ENCODE peak calls at places on chromosomes 13 and 19, in six cellular contexts. B is H1, X is transverse colon, I is ovary, V is A549, J is SK-N-SH. M is an unnamed sample.

GRCh38 chr13:112957295-112957677 is 11.7 kb upstream of the MCF2L start:
- DNase-seq in B (no peak), V (no peak), X (no peak), J (no peak), I (no peak), M (no peak)

GRCh38 chr19:55257461-55258411 is 1.1 kb downstream of the PPP6R1 start:
- DNase-seq in J (peak), X (no peak), V (no peak), I (no peak), B (no peak), M (peak)

GRCh38 chr13:102089177-102089576 is 312.7 kb downstream of the FGF14 start:
- DNase-seq in V (no peak), X (no peak), B (no peak), J (no peak), I (no peak), M (no peak)

GRCh38 chr13:31639443-31640163 is 99.7 kb upstream of the RXFP2 start:
- DNase-seq in X (no peak), J (no peak), V (no peak), B (no peak), I (no peak), M (no peak)

GRCh38 chr13:94708031-94708571 is 4.2 kb downstream of the SOX21 start:
- DNase-seq in J (peak), V (no peak), I (no peak), B (no peak), X (no peak), M (no peak)

GRCh38 chr13:59270327-59270726 is 893.4 kb downstream of the DIAPH3 start:
- DNase-seq in I (no peak), X (no peak), J (no peak), B (no peak), V (no peak), M (no peak)

GRCh38 chr19:33390120-33390907 is 16.8 kb downstream of the CEBPG start:
- DNase-seq in X (peak), J (peak), I (peak), V (no peak), B (no peak), M (peak)

GRCh38 chr13:80469105-80469840 is 128.3 kb upstream of the SPRY2 start:
- DNase-seq in V (no peak), I (no peak), J (no peak), X (no peak), B (no peak), M (no peak)

GRCh38 chr19:14507704-14508246 is 10.4 kb downstream of the DNAJB1 start:
- DNase-seq in J (no peak), V (peak), I (no peak), X (no peak), B (no peak), M (no peak)

GRCh38 chr19:10155834-10156233 is 36.1 kb upstream of the EIF3G start:
- DNase-seq in V (no peak), X (no peak), J (no peak), B (no peak), I (no peak), M (no peak)

GRCh38 chr19:48196321-48196761 is 25.9 kb downstream of the ZSWIM9 start:
- DNase-seq in V (no peak), J (peak), X (no peak), I (no peak), B (no peak), M (no peak)

GRCh38 chr19:42368360-42368759 is 21.7 kb downstream of the CNFN start:
- DNase-seq in J (no peak), X (no peak), V (no peak), B (no peak), I (no peak), M (no peak)

GRCh38 chr19:50793558-50794065 is 3.4 kb downstream of the ACP4 start:
- DNase-seq in I (no peak), X (no peak), B (no peak), V (no peak), J (peak), M (no peak)

GRCh38 chr19:50792246-50792851 is 2.1 kb downstream of the ACP4 start:
- DNase-seq in B (no peak), I (no peak), X (no peak), J (no peak), V (no peak), M (no peak)

GRCh38 chr19:50791594-50792245 is 1.5 kb downstream of the ACP4 start:
- DNase-seq in J (peak), I (no peak), X (no peak), V (no peak), B (no peak), M (no peak)

GRCh38 chr19:50794074-50794777 is 4.0 kb downstream of the ACP4 start:
- DNase-seq in J (peak), X (peak), B (no peak), I (no peak), V (peak), M (no peak)

GRCh38 chr19:50792852-50793250 is 2.6 kb downstream of the ACP4 start:
- DNase-seq in V (no peak), J (peak), I (no peak), X (no peak), B (no peak), M (no peak)
- TF ChIP-seq CTCF in V (no peak), J (no peak), I (no peak), X (no peak), B (no peak), M (no peak)

GRCh38 chr19:6530385-6531162 is at the start of gene TNFSF9:
- DNase-seq in V (peak), J (peak), I (peak), X (peak), B (no peak), M (peak)
- TF ChIP-seq EP300 in V (no peak), J (no peak), I (no peak), X (no peak), B (no peak), M (no peak)

GRCh38 chr19:23762548-23762883 is 3.8 kb upstream of the ZNF681 start:
- DNase-seq in I (no peak), B (no peak), X (no peak), J (no peak), V (no peak), M (no peak)

GRCh38 chr19:23762884-23763711 is 4.4 kb upstream of the ZNF681 start:
- DNase-seq in V (no peak), I (peak), J (peak), B (peak), X (peak), M (peak)

DNA sequence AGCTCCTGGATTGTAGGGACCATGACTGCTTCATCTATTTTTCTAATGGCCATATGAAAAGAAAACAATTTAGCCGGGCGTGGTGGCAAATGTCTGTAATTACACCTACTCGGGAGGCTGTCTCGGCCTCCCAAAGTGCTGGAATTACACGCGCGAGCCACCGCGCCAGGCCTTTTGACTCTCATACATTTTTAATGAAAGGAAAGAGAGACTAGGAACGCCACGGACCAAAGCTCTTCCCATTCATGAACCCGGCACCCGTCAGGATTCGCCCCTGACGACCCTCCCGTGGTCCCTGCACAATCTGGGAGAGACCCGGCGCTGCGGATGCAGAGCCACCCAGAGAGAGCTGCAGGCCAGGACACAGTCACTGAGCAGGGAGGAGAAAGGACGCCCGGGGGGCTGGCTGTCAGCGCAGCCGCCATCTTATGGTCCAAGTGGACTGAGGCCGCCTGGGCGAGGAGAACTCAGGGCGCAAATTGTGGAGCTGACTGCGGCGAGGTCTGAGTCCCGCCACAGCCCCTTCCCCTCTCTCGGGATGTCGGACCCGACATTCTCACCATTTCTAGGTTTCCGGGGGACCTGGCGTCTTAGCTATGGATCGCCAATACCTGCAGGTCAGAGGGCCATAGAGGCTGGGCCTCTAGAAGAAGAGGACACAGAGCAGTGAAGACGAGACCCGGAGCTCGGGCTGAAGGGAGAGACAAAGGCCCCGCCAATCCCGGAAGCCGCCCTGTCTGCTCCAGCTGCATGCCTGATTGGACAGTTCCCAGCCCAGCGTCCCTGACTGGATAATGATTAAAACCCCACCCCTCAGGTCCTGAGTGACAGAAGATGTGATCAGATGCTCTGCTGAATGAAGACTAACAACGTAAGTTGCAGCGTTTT is at the start of gene ZNF681:
- DNase-seq in I (peak), V (peak), J (peak), X (peak), B (peak), M (peak)
- TF ChIP-seq CTCF in I (no peak), V (no peak), J (no peak), X (peak), B (no peak), M (no peak)

DNA sequence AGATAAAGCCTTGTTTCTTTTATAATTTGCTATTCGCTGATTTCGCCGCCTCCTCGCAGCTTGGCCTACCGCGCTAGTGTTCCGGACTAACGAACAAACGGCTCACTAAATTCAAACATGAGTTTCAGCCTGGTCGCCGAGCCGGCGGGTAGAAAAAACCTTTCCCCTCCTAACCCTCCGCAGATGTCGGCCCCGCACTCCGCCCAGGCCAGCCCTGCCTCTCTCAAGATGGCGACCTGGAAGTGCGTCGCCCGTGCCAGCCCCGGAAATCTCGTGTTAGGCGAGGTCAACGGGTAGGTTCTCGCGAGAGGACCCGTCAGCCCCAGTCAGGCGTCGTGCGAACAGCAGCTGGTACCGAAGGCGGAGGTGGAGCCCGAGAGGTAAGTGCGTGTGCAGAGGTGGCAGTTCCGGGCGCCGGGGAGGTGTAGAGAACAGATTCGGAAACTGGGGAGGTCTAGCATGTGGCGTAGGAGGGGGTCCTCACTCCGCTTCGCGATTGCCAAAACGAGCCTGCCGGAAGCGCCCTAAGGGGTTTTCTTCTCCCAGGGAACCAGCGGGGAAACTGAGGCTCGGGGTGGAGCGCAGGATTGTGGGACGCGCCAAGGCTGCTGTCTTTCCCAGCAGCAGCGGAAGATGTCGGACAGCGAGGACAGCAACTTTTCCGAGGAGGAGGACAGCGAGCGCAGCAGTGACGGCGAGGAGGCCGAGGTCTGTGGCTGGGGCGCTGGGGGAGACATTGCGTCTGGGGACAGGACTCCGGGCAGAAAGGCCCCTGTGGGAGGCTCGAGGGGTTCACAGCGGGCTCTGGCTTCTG is at the start of gene SUPT5H:
- DNase-seq in B (peak), I (peak), J (peak), V (peak), X (peak), M (peak)
- TF ChIP-seq EP300 in B (no peak), I (no peak), J (no peak), V (no peak), X (no peak), M (no peak)

GRCh38 chr13:45717324-45717723 is 15.2 kb downstream of the CBY2 start:
- DNase-seq in B (no peak), X (no peak), V (no peak), I (no peak), J (no peak), M (no peak)

GRCh38 chr13:45715351-45715750 is 13.2 kb downstream of the CBY2 start:
- DNase-seq in V (no peak), I (no peak), J (no peak), X (no peak), B (no peak), M (no peak)

GRCh38 chr13:45718992-45719391 is 16.9 kb downstream of the CBY2 start:
- DNase-seq in J (no peak), B (no peak), V (no peak), I (no peak), X (no peak), M (no peak)

GRCh38 chr13:45721203-45721731 is 19.1 kb downstream of the CBY2 start:
- DNase-seq in J (no peak), I (no peak), X (no peak), B (no peak), V (no peak), M (no peak)

DNA sequence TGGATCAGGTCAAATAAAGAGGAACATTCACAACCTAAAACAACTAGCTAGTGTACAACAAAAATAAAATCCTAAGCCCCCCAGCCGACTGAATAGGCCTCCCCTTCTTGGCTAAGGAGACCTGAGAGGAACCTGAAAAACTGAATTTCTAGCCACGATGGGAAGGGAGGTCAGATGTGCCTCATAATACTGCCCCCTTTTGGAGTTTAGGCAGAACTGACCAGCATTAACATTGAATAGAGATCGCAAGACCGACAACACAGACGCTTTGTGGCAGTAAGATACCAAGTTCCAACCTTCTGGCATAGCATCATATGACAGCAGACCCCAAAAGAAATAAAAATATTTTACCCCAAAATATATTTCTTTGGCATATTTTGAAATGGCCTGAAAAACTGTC is 15.9 kb downstream of the CBY2 start:
- DNase-seq in I (no peak), X (no peak), J (peak), V (peak), B (no peak), M (no peak)
- TF ChIP-seq CTCF in I (no peak), X (no peak), J (peak), V (peak), B (peak), M (peak)

DNA sequence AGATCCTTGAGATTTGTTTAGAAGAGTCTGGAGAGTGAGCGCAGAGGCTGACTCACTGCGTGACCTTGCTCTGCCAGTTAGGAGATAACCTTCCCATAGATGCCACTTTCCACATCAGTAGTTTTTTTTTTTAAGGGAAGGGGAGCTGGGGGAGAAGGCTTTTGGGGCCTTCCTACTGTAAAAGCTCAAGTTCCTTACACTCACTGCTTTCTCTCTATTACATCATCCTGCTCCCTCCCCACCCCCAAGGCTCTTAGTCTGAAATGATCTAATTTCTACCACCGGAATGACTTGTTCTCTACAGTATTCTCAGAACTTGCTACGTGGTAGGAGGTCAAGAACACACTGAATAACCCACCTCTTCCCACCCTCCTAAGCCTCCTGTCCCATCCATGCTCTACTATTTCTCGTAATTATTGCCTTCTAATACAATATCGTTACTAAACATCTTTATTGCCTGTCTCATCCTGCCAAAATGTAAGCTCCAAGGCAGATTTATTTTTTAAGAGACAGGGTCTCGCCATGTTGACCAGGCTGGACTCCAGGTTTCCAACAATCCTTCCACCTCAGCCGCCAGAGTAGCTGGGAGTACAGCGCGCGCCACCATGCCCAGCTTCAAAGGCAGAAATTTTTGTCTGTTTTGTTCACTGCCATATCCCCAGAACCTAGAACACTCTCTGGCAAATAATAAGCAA is 1.2 kb downstream of the LONP1 start:
- DNase-seq in I (no peak), J (no peak), X (no peak), V (peak), B (no peak), M (no peak)
- TF ChIP-seq EP300 in I (no peak), J (no peak), X (no peak), V (no peak), B (no peak), M (no peak)

GRCh38 chr19:4580021-4580901 is 20.8 kb upstream of the SEMA6B start:
- DNase-seq in I (no peak), B (no peak), J (peak), X (no peak), V (no peak), M (no peak)
- TF ChIP-seq CTCF in I (no peak), B (peak), J (peak), X (no peak), V (peak), M (no peak)